ENCODE peak calls at places on chromosomes 7 and 10, in eight cellular contexts. U is CD8-positive, alpha-beta T cell; P is mesothelial cell of epicardium; C is chondrocyte; Y is tibial nerve; L is OCI-LY7; D is heart left ventricle; K is fibroblast of pulmonary artery. T is an unnamed sample.

GRCh38 chr10:11180228-11180627 is 162.6 kb downstream of the CELF2 start:
- DNase-seq in P (no peak), U (peak; percentile 65), K (no peak), L (no peak), D (no peak), C (no peak), Y (no peak), T (peak; percentile 64)

GRCh38 chr10:79410315-79411094 is 34.9 kb downstream of the ZCCHC24 start:
- DNase-seq in C (peak; percentile 70), D (peak; percentile 50), L (no peak), P (no peak), U (no peak), K (no peak), Y (no peak), T (no peak)

GRCh38 chr7:92645531-92646061 is 55.4 kb upstream of the FAM133B start:
- DNase-seq in U (no peak), K (peak; percentile 71), P (no peak), L (peak; percentile 10), Y (no peak), D (peak; percentile 34), C (no peak), T (no peak)

GRCh38 chr10:29120216-29120615 is 168.7 kb upstream of the LYZL1 start:
- DNase-seq in K (peak; percentile 50), L (no peak), Y (no peak), U (no peak), P (no peak), C (no peak), D (no peak), T (no peak)

GRCh38 chr10:104434601-104435000 is 81.0 kb downstream of the CFAP58 start:
- DNase-seq in C (no peak), P (no peak), L (no peak), K (no peak), U (no peak), Y (no peak), D (no peak), T (no peak)

GRCh38 chr7:148882668-148883232 is 1.3 kb downstream of the EZH2 start:
- DNase-seq in D (no peak), P (no peak), C (no peak), Y (no peak), K (peak; percentile 7), U (no peak), L (no peak), T (no peak)

GRCh38 chr10:129021597-129022304 is 445.3 kb upstream of the MGMT start:
- DNase-seq in L (no peak), U (no peak), Y (no peak), P (no peak), K (peak; percentile 28), D (no peak), C (no peak), T (no peak)

GRCh38 chr10:5666324-5667220 is at the start of gene ASB13:
- DNase-seq in P (peak; percentile 70), L (peak; percentile 55), U (peak; percentile 37), D (peak; percentile 81), C (no peak), Y (no peak), K (peak; percentile 43), T (no peak)

GRCh38 chr10:14039968-14040668 is 290.6 kb downstream of the FRMD4A start:
- DNase-seq in D (no peak), Y (no peak), K (peak; percentile 88), P (no peak), C (no peak), U (no peak), L (no peak), T (no peak)

GRCh38 chr7:41579961-41580935 is 122.6 kb downstream of the INHBA start:
- DNase-seq in K (peak; percentile 84), L (no peak), P (no peak), U (no peak), D (no peak), C (no peak), Y (no peak), T (no peak)

GRCh38 chr10:43225787-43226153 is 41.1 kb downstream of the RASGEF1A start:
- DNase-seq in K (no peak), D (peak; percentile 18), C (peak; percentile 65), L (no peak), U (peak; percentile 40), P (peak; percentile 33), Y (no peak), T (peak; percentile 28)

GRCh38 chr10:133235265-133235664 is 2.4 kb upstream of the VENTX start:
- DNase-seq in D (no peak), K (no peak), L (no peak), P (no peak), U (no peak), Y (no peak), C (no peak), T (no peak)

GRCh38 chr10:94286898-94287297 is 75.8 kb downstream of the NOC3L start:
- DNase-seq in C (no peak), D (no peak), L (no peak), Y (no peak), K (peak; percentile 26), U (no peak), P (no peak), T (no peak)

GRCh38 chr10:86400705-86401587 is 34.4 kb upstream of the GRID1 start:
- DNase-seq in D (peak; percentile 49), C (peak; percentile 91), P (no peak), U (peak; percentile 60), Y (no peak), K (peak; percentile 34), L (peak; percentile 59), T (peak; percentile 33)

GRCh38 chr7:70569335-70569819 is 562.6 kb upstream of the GALNT17 start:
- DNase-seq in K (no peak), U (no peak), C (no peak), D (no peak), P (no peak), Y (no peak), L (no peak), T (no peak)

GRCh38 chr7:16098585-16099179 is 322.7 kb downstream of the CRPPA start:
- DNase-seq in U (no peak), Y (no peak), L (no peak), P (no peak), D (no peak), C (no peak), K (peak; percentile 63), T (no peak)

GRCh38 chr10:79390551-79391229 is 43.4 kb downstream of the PPIF start:
- DNase-seq in D (peak; percentile 38), C (peak; percentile 84), L (no peak), P (peak; percentile 33), K (no peak), Y (no peak), U (no peak), T (peak; percentile 4)

GRCh38 chr7:114416089-114416990 is 1.7 kb downstream of the FOXP2 start:
- DNase-seq in U (no peak), D (no peak), L (no peak), K (no peak), C (no peak), P (no peak), Y (no peak), T (no peak)

GRCh38 chr7:148276291-148277041 is 314.1 kb upstream of the C7orf33 start:
- DNase-seq in L (peak; percentile 31), C (no peak), P (no peak), D (no peak), U (no peak), K (no peak), Y (no peak), T (no peak)

GRCh38 chr10:104267721-104268690 is 978 bp upstream of the GSTO2 start:
- DNase-seq in P (no peak), L (peak; percentile 4), K (no peak), Y (no peak), U (no peak), C (no peak), D (no peak), T (no peak)

GRCh38 chr10:112208981-112209380 is 25.4 kb upstream of the GPAM start:
- DNase-seq in Y (no peak), C (no peak), P (no peak), D (no peak), U (no peak), L (no peak), K (no peak), T (no peak)

GRCh38 chr7:54662701-54663100 is 96.3 kb downstream of the SEC61G start:
- DNase-seq in D (no peak), Y (no peak), K (no peak), L (no peak), U (no peak), C (no peak), P (no peak), T (no peak)

GRCh38 chr7:54663603-54664234 is 95.3 kb downstream of the SEC61G start:
- DNase-seq in U (no peak), D (no peak), K (no peak), P (no peak), C (no peak), L (no peak), Y (no peak), T (no peak)

GRCh38 chr7:54663186-54663585 is 95.8 kb downstream of the SEC61G start:
- DNase-seq in C (no peak), K (no peak), P (no peak), D (no peak), Y (no peak), L (no peak), U (no peak), T (no peak)

GRCh38 chr7:54664235-54665228 is 94.5 kb downstream of the SEC61G start:
- DNase-seq in P (peak; percentile 81), U (no peak), Y (no peak), C (no peak), L (peak; percentile 1), K (peak; percentile 1), D (peak; percentile 33), T (no peak)
- TF ChIP-seq CTCF in P (peak; percentile 49), U (no peak), Y (peak; percentile 28), C (peak; percentile 73), L (peak; percentile 49), K (peak; percentile 2), D (peak; percentile 58), T (no peak)

GRCh38 chr10:66321746-66322145 is 604.1 kb upstream of the LRRTM3 start:
- DNase-seq in K (no peak), C (no peak), U (no peak), Y (no peak), L (no peak), P (no peak), D (no peak), T (no peak)
- TF ChIP-seq CTCF in K (no peak), C (no peak), U (no peak), Y (no peak), L (no peak), P (no peak), D (no peak), T (no peak)

DNA sequence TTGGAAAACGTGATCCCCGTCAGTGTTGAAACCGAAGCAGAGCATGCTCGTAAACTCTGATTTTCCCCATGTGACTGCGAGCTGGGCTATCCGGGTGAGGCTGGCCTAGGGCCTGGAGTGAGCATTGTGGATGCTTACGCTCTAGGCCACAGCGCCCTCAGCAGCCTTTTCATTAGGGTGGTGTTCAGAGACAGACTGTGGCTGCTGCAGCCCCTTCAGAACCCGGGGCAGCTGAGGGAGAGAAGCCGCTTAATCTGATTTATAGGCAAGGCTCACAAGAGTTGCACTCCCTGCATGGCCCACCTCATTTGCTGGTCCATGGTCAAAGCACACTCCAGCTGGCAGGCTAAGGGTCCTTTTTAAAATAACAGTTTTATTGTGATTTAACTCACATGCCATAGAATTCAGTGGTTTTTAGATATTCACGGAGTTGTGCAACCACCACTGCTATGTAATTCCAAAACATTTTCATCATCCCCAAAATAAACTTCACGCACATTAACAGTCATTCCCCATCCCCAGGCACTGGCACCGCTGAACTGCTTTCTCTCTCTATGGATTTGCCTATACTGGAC is 72.5 kb downstream of the SYPL1 start:
- DNase-seq in K (peak; percentile 69), Y (no peak), U (no peak), P (no peak), D (no peak), C (no peak), L (no peak), T (no peak)
- TF ChIP-seq CTCF in K (no peak), Y (no peak), U (no peak), P (no peak), D (no peak), C (peak; percentile 34), L (no peak), T (no peak)

GRCh38 chr7:158782638-158783490 is 46.4 kb downstream of the ESYT2 start:
- DNase-seq in U (no peak), P (no peak), C (no peak), L (no peak), Y (peak; percentile 40), K (peak; percentile 56), D (peak; percentile 85), T (no peak)
- TF ChIP-seq CTCF in U (no peak), P (no peak), C (peak; percentile 76), L (no peak), Y (peak; percentile 27), K (peak; percentile 32), D (peak; percentile 74), T (peak; percentile 13)